ENCODE peak calls at places on chromosomes 4 and X, in ten cellular contexts. One of them, this sample, is unnamed.

GRCh38 chr4:80265571-80266266 is 745 bp upstream of the FGF5 start:
- DNase-seq in GM23338: peak
- DNase-seq in HFFc6: peak
- DNase-seq in tibial nerve: no peak
- DNase-seq in GM20000: no peak
- DNase-seq in neural progenitor cell: peak
- DNase-seq in OCI-LY7: no peak
- DNase-seq in lower lobe of right lung: no peak
- DNase-seq in endothelial cell: no peak
- DNase-seq in pancreas: no peak
- DNase-seq in this sample: no peak

GRCh38 chrX:119503484-119503861 is 35.2 kb downstream of the SLC25A5 start:
- DNase-seq in tibial nerve: no peak
- DNase-seq in lower lobe of right lung: peak
- DNase-seq in HFFc6: peak
- DNase-seq in GM23338: no peak
- DNase-seq in OCI-LY7: no peak
- DNase-seq in neural progenitor cell: no peak
- DNase-seq in GM20000: no peak
- DNase-seq in pancreas: peak
- DNase-seq in endothelial cell: no peak
- DNase-seq in this sample: peak

GRCh38 chrX:9519546-9520210 is 54.8 kb downstream of the TBL1X start:
- DNase-seq in pancreas: no peak
- DNase-seq in lower lobe of right lung: no peak
- DNase-seq in OCI-LY7: no peak
- DNase-seq in GM23338: no peak
- DNase-seq in neural progenitor cell: no peak
- DNase-seq in GM20000: no peak
- DNase-seq in endothelial cell: no peak
- DNase-seq in tibial nerve: no peak
- DNase-seq in HFFc6: no peak
- DNase-seq in this sample: peak

GRCh38 chrX:123830309-123830708 is 29.5 kb upstream of the XIAP start:
- DNase-seq in pancreas: no peak
- DNase-seq in lower lobe of right lung: peak
- DNase-seq in HFFc6: no peak
- DNase-seq in GM20000: peak
- DNase-seq in GM23338: peak
- DNase-seq in neural progenitor cell: no peak
- DNase-seq in tibial nerve: no peak
- DNase-seq in OCI-LY7: peak
- DNase-seq in endothelial cell: no peak
- DNase-seq in this sample: no peak

GRCh38 chr4:159401791-159402380 is 299.0 kb downstream of the RAPGEF2 start:
- DNase-seq in OCI-LY7: no peak
- DNase-seq in neural progenitor cell: peak
- DNase-seq in HFFc6: peak
- DNase-seq in tibial nerve: no peak
- DNase-seq in lower lobe of right lung: no peak
- DNase-seq in endothelial cell: no peak
- DNase-seq in GM20000: no peak
- DNase-seq in pancreas: no peak
- DNase-seq in GM23338: no peak
- DNase-seq in this sample: no peak

GRCh38 chr4:56654238-56654632 is 26.9 kb downstream of the HOPX start:
- DNase-seq in OCI-LY7: no peak
- DNase-seq in tibial nerve: no peak
- DNase-seq in HFFc6: no peak
- DNase-seq in lower lobe of right lung: no peak
- DNase-seq in GM23338: no peak
- DNase-seq in pancreas: no peak
- DNase-seq in endothelial cell: no peak
- DNase-seq in neural progenitor cell: no peak
- DNase-seq in GM20000: no peak
- DNase-seq in this sample: no peak

GRCh38 chrX:122279746-122280145 is 904.3 kb upstream of the GRIA3 start:
- DNase-seq in pancreas: no peak
- DNase-seq in GM23338: no peak
- DNase-seq in HFFc6: no peak
- DNase-seq in OCI-LY7: no peak
- DNase-seq in GM20000: no peak
- DNase-seq in tibial nerve: no peak
- DNase-seq in endothelial cell: no peak
- DNase-seq in lower lobe of right lung: no peak
- DNase-seq in neural progenitor cell: no peak
- DNase-seq in this sample: no peak

GRCh38 chr4:61200991-61201526 is 933 bp downstream of the ADGRL3 start:
- DNase-seq in pancreas: no peak
- DNase-seq in endothelial cell: peak
- DNase-seq in lower lobe of right lung: no peak
- DNase-seq in neural progenitor cell: peak
- DNase-seq in HFFc6: no peak
- DNase-seq in GM23338: peak
- DNase-seq in GM20000: peak
- DNase-seq in tibial nerve: no peak
- DNase-seq in OCI-LY7: no peak
- DNase-seq in this sample: no peak

GRCh38 chr4:96164814-96165351 is 325.0 kb downstream of the PDHA2 start:
- DNase-seq in OCI-LY7: no peak
- DNase-seq in pancreas: no peak
- DNase-seq in GM23338: no peak
- DNase-seq in HFFc6: peak
- DNase-seq in endothelial cell: no peak
- DNase-seq in GM20000: no peak
- DNase-seq in lower lobe of right lung: no peak
- DNase-seq in tibial nerve: no peak
- DNase-seq in neural progenitor cell: no peak
- DNase-seq in this sample: no peak

GRCh38 chrX:111876646-111877045 is 665 bp downstream of the TRPC5OS start:
- DNase-seq in GM20000: no peak
- DNase-seq in pancreas: no peak
- DNase-seq in OCI-LY7: no peak
- DNase-seq in tibial nerve: no peak
- DNase-seq in neural progenitor cell: no peak
- DNase-seq in GM23338: no peak
- DNase-seq in endothelial cell: no peak
- DNase-seq in lower lobe of right lung: no peak
- DNase-seq in HFFc6: no peak
- DNase-seq in this sample: no peak

GRCh38 chr4:71229477-71230257 is 109.2 kb upstream of the SLC4A4 start:
- DNase-seq in pancreas: peak
- DNase-seq in OCI-LY7: peak
- DNase-seq in GM23338: peak
- DNase-seq in tibial nerve: no peak
- DNase-seq in HFFc6: peak
- DNase-seq in GM20000: peak
- DNase-seq in lower lobe of right lung: no peak
- DNase-seq in endothelial cell: peak
- DNase-seq in neural progenitor cell: peak
- DNase-seq in this sample: no peak

GRCh38 chrX:124347242-124347641 is 879 bp downstream of the SH2D1A start:
- DNase-seq in HFFc6: no peak
- DNase-seq in tibial nerve: no peak
- DNase-seq in lower lobe of right lung: no peak
- DNase-seq in GM20000: no peak
- DNase-seq in pancreas: no peak
- DNase-seq in neural progenitor cell: no peak
- DNase-seq in OCI-LY7: no peak
- DNase-seq in GM23338: no peak
- DNase-seq in endothelial cell: no peak
- DNase-seq in this sample: no peak

GRCh38 chr4:114512595-114513295 is 85.9 kb upstream of the UGT8 start:
- DNase-seq in pancreas: no peak
- DNase-seq in endothelial cell: no peak
- DNase-seq in lower lobe of right lung: no peak
- DNase-seq in GM23338: no peak
- DNase-seq in neural progenitor cell: no peak
- DNase-seq in HFFc6: no peak
- DNase-seq in tibial nerve: no peak
- DNase-seq in GM20000: no peak
- DNase-seq in OCI-LY7: no peak
- DNase-seq in this sample: no peak

DNA sequence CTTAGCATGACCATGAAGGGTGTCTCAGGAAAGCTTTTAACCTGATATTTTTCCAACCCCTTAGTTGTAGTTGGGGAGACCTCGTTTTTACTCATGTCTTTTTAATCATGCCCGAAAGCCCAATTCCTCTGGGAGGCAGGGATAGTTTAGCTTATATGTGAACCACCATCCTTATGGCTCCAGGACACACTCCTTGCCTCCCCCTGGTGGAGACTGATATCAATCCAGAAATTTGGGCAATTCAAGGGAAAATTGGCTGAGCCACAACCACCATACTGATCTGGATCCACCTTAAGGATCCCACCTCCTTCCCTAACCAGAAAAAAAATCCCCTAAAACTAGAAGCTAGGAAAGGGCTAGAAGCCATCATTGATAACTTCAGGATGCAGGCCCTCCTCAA is 13.4 kb upstream of the COL25A1 start:
- DNase-seq in neural progenitor cell: no peak
- DNase-seq in lower lobe of right lung: no peak
- DNase-seq in GM20000: no peak
- DNase-seq in pancreas: no peak
- DNase-seq in tibial nerve: no peak
- DNase-seq in OCI-LY7: no peak
- DNase-seq in GM23338: peak
- DNase-seq in HFFc6: no peak
- DNase-seq in endothelial cell: no peak
- DNase-seq in this sample: no peak
- TF ChIP-seq CTCF in neural progenitor cell: no peak
- TF ChIP-seq CTCF in lower lobe of right lung: no peak
- TF ChIP-seq CTCF in GM20000: no peak
- TF ChIP-seq CTCF in pancreas: no peak
- TF ChIP-seq CTCF in tibial nerve: no peak
- TF ChIP-seq CTCF in OCI-LY7: peak
- TF ChIP-seq CTCF in GM23338: peak
- TF ChIP-seq CTCF in HFFc6: peak
- TF ChIP-seq CTCF in endothelial cell: peak
- TF ChIP-seq CTCF in this sample: no peak

DNA sequence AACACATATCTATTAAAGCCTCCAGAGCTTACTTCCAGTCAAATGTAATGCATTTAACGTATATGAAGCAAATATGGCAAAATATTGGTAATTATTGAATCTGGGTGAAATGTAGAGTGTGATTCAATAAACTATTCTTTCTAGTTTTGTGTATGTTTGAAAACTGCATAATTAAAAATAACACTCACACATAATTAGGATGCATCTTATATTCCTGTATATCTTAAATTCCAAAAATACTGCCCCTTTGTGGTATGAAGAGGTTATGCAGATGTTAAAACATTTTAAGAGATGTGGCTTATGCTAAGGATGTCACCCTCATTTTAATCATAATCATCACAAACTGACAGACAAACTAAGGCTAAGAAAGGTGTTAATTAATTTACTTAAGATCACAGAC is 182.9 kb downstream of the COX18 start:
- DNase-seq in GM20000: no peak
- DNase-seq in HFFc6: no peak
- DNase-seq in lower lobe of right lung: no peak
- DNase-seq in endothelial cell: no peak
- DNase-seq in GM23338: peak
- DNase-seq in pancreas: no peak
- DNase-seq in OCI-LY7: peak
- DNase-seq in neural progenitor cell: no peak
- DNase-seq in tibial nerve: no peak
- DNase-seq in this sample: no peak
- TF ChIP-seq CTCF in GM20000: no peak
- TF ChIP-seq CTCF in HFFc6: peak
- TF ChIP-seq CTCF in lower lobe of right lung: peak
- TF ChIP-seq CTCF in endothelial cell: peak
- TF ChIP-seq CTCF in GM23338: no peak
- TF ChIP-seq CTCF in pancreas: no peak
- TF ChIP-seq CTCF in OCI-LY7: peak
- TF ChIP-seq CTCF in neural progenitor cell: peak
- TF ChIP-seq CTCF in tibial nerve: no peak
- TF ChIP-seq CTCF in this sample: no peak

GRCh38 chr4:113294910-113295309 is 245.5 kb downstream of the ANK2 start:
- DNase-seq in GM20000: no peak
- DNase-seq in neural progenitor cell: no peak
- DNase-seq in endothelial cell: no peak
- DNase-seq in lower lobe of right lung: no peak
- DNase-seq in HFFc6: no peak
- DNase-seq in tibial nerve: no peak
- DNase-seq in GM23338: no peak
- DNase-seq in pancreas: no peak
- DNase-seq in OCI-LY7: no peak
- DNase-seq in this sample: no peak

GRCh38 chr4:113293043-113293560 is 243.6 kb downstream of the ANK2 start:
- DNase-seq in lower lobe of right lung: no peak
- DNase-seq in GM23338: peak
- DNase-seq in GM20000: no peak
- DNase-seq in HFFc6: peak
- DNase-seq in pancreas: no peak
- DNase-seq in OCI-LY7: no peak
- DNase-seq in tibial nerve: no peak
- DNase-seq in endothelial cell: no peak
- DNase-seq in neural progenitor cell: peak
- DNase-seq in this sample: no peak

GRCh38 chr4:113290666-113291065 is 241.2 kb downstream of the ANK2 start:
- DNase-seq in GM23338: no peak
- DNase-seq in GM20000: no peak
- DNase-seq in endothelial cell: no peak
- DNase-seq in OCI-LY7: no peak
- DNase-seq in tibial nerve: no peak
- DNase-seq in HFFc6: no peak
- DNase-seq in pancreas: no peak
- DNase-seq in lower lobe of right lung: no peak
- DNase-seq in neural progenitor cell: no peak
- DNase-seq in this sample: no peak

GRCh38 chr4:113292371-113293042 is 243.1 kb downstream of the ANK2 start:
- DNase-seq in pancreas: no peak
- DNase-seq in HFFc6: no peak
- DNase-seq in OCI-LY7: no peak
- DNase-seq in tibial nerve: no peak
- DNase-seq in GM20000: no peak
- DNase-seq in GM23338: peak
- DNase-seq in lower lobe of right lung: no peak
- DNase-seq in endothelial cell: no peak
- DNase-seq in neural progenitor cell: peak
- DNase-seq in this sample: no peak

GRCh38 chr4:113293673-113294072 is 244.2 kb downstream of the ANK2 start:
- DNase-seq in HFFc6: peak
- DNase-seq in GM23338: peak
- DNase-seq in pancreas: no peak
- DNase-seq in endothelial cell: no peak
- DNase-seq in tibial nerve: no peak
- DNase-seq in lower lobe of right lung: no peak
- DNase-seq in GM20000: no peak
- DNase-seq in OCI-LY7: no peak
- DNase-seq in neural progenitor cell: peak
- DNase-seq in this sample: no peak
- TF ChIP-seq CTCF in HFFc6: peak
- TF ChIP-seq CTCF in GM23338: peak
- TF ChIP-seq CTCF in pancreas: no peak
- TF ChIP-seq CTCF in endothelial cell: no peak
- TF ChIP-seq CTCF in tibial nerve: no peak
- TF ChIP-seq CTCF in lower lobe of right lung: no peak
- TF ChIP-seq CTCF in GM20000: no peak
- TF ChIP-seq CTCF in OCI-LY7: no peak
- TF ChIP-seq CTCF in neural progenitor cell: peak
- TF ChIP-seq CTCF in this sample: no peak

GRCh38 chr4:132493476-132493875 is 655.6 kb upstream of the PCDH10 start:
- DNase-seq in GM23338: no peak
- DNase-seq in lower lobe of right lung: no peak
- DNase-seq in tibial nerve: no peak
- DNase-seq in HFFc6: no peak
- DNase-seq in neural progenitor cell: no peak
- DNase-seq in OCI-LY7: no peak
- DNase-seq in endothelial cell: no peak
- DNase-seq in GM20000: no peak
- DNase-seq in pancreas: no peak
- DNase-seq in this sample: no peak
- TF ChIP-seq CTCF in GM23338: no peak
- TF ChIP-seq CTCF in lower lobe of right lung: no peak
- TF ChIP-seq CTCF in tibial nerve: no peak
- TF ChIP-seq CTCF in HFFc6: peak
- TF ChIP-seq CTCF in neural progenitor cell: no peak
- TF ChIP-seq CTCF in OCI-LY7: peak
- TF ChIP-seq CTCF in endothelial cell: no peak
- TF ChIP-seq CTCF in GM20000: no peak
- TF ChIP-seq CTCF in pancreas: no peak
- TF ChIP-seq CTCF in this sample: no peak